ENCODE peak calls at places on chromosomes 1 and 21, in ten cellular contexts. One of them, this sample, is unnamed.

GRCh38 chr21:32457360-32457840 is 44.9 kb downstream of the EVA1C start:
- DNase-seq in foreskin keratinocyte: no peak
- DNase-seq in cardiac fibroblast: peak; percentile 48
- DNase-seq in neural crest cell: no peak
- DNase-seq in GDM1: no peak
- DNase-seq in activated CD4-positive, alpha-beta T cell treated with anti-CD3 and anti-CD28 coated beads, Interleukin-2, amount 10 ng/mL, durations not matched to agents 7 days and 5 days: no peak
- DNase-seq in uterus: peak; percentile 35
- DNase-seq in activated T-helper 1 cell treated with anti-CD3 and anti-CD28 coated beads, Interleukin-2, amount 50 U/mL, for 16 hours: no peak
- DNase-seq in stimulated activated CD4-positive, alpha-beta T cell treated with anti-CD3 and anti-CD28 coated beads, Interleukin-12 subunit alpha, Interleukin-12 subunit beta, amount 100 ng/mL, for 48 hours: no peak
- DNase-seq in stromal cell of bone marrow: no peak
- DNase-seq in this sample: no peak

GRCh38 chr1:24526940-24527542 is 24.4 kb downstream of the RCAN3 start:
- DNase-seq in stromal cell of bone marrow: no peak
- DNase-seq in activated CD4-positive, alpha-beta T cell treated with anti-CD3 and anti-CD28 coated beads, Interleukin-2, amount 10 ng/mL, durations not matched to agents 7 days and 5 days: peak; percentile 58
- DNase-seq in GDM1: peak; percentile 29
- DNase-seq in activated T-helper 1 cell treated with anti-CD3 and anti-CD28 coated beads, Interleukin-2, amount 50 U/mL, for 16 hours: no peak
- DNase-seq in foreskin keratinocyte: no peak
- DNase-seq in neural crest cell: no peak
- DNase-seq in cardiac fibroblast: peak; percentile 50
- DNase-seq in uterus: no peak
- DNase-seq in stimulated activated CD4-positive, alpha-beta T cell treated with anti-CD3 and anti-CD28 coated beads, Interleukin-12 subunit alpha, Interleukin-12 subunit beta, amount 100 ng/mL, for 48 hours: no peak
- DNase-seq in this sample: no peak

GRCh38 chr1:164515932-164516331 is 43.1 kb upstream of the PBX1 start:
- DNase-seq in stimulated activated CD4-positive, alpha-beta T cell treated with anti-CD3 and anti-CD28 coated beads, Interleukin-12 subunit alpha, Interleukin-12 subunit beta, amount 100 ng/mL, for 48 hours: no peak
- DNase-seq in neural crest cell: no peak
- DNase-seq in cardiac fibroblast: peak; percentile 12
- DNase-seq in activated CD4-positive, alpha-beta T cell treated with anti-CD3 and anti-CD28 coated beads, Interleukin-2, amount 10 ng/mL, durations not matched to agents 7 days and 5 days: no peak
- DNase-seq in stromal cell of bone marrow: no peak
- DNase-seq in uterus: no peak
- DNase-seq in GDM1: no peak
- DNase-seq in foreskin keratinocyte: no peak
- DNase-seq in activated T-helper 1 cell treated with anti-CD3 and anti-CD28 coated beads, Interleukin-2, amount 50 U/mL, for 16 hours: no peak
- DNase-seq in this sample: no peak

GRCh38 chr1:3714284-3714741 is 37.9 kb upstream of the CCDC27 start:
- DNase-seq in neural crest cell: no peak
- DNase-seq in activated CD4-positive, alpha-beta T cell treated with anti-CD3 and anti-CD28 coated beads, Interleukin-2, amount 10 ng/mL, durations not matched to agents 7 days and 5 days: no peak
- DNase-seq in activated T-helper 1 cell treated with anti-CD3 and anti-CD28 coated beads, Interleukin-2, amount 50 U/mL, for 16 hours: no peak
- DNase-seq in foreskin keratinocyte: no peak
- DNase-seq in cardiac fibroblast: no peak
- DNase-seq in stromal cell of bone marrow: no peak
- DNase-seq in stimulated activated CD4-positive, alpha-beta T cell treated with anti-CD3 and anti-CD28 coated beads, Interleukin-12 subunit alpha, Interleukin-12 subunit beta, amount 100 ng/mL, for 48 hours: no peak
- DNase-seq in uterus: no peak
- DNase-seq in GDM1: no peak
- DNase-seq in this sample: no peak

GRCh38 chr1:177854951-177855350 is 114.9 kb downstream of the SEC16B start:
- DNase-seq in activated CD4-positive, alpha-beta T cell treated with anti-CD3 and anti-CD28 coated beads, Interleukin-2, amount 10 ng/mL, durations not matched to agents 7 days and 5 days: no peak
- DNase-seq in uterus: no peak
- DNase-seq in cardiac fibroblast: no peak
- DNase-seq in stimulated activated CD4-positive, alpha-beta T cell treated with anti-CD3 and anti-CD28 coated beads, Interleukin-12 subunit alpha, Interleukin-12 subunit beta, amount 100 ng/mL, for 48 hours: no peak
- DNase-seq in activated T-helper 1 cell treated with anti-CD3 and anti-CD28 coated beads, Interleukin-2, amount 50 U/mL, for 16 hours: no peak
- DNase-seq in neural crest cell: no peak
- DNase-seq in stromal cell of bone marrow: no peak
- DNase-seq in foreskin keratinocyte: no peak
- DNase-seq in GDM1: no peak
- DNase-seq in this sample: no peak

GRCh38 chr21:25850126-25850831 is 115.5 kb downstream of the GABPA start:
- DNase-seq in neural crest cell: no peak
- DNase-seq in stromal cell of bone marrow: no peak
- DNase-seq in foreskin keratinocyte: no peak
- DNase-seq in stimulated activated CD4-positive, alpha-beta T cell treated with anti-CD3 and anti-CD28 coated beads, Interleukin-12 subunit alpha, Interleukin-12 subunit beta, amount 100 ng/mL, for 48 hours: no peak
- DNase-seq in GDM1: no peak
- DNase-seq in activated T-helper 1 cell treated with anti-CD3 and anti-CD28 coated beads, Interleukin-2, amount 50 U/mL, for 16 hours: no peak
- DNase-seq in uterus: no peak
- DNase-seq in activated CD4-positive, alpha-beta T cell treated with anti-CD3 and anti-CD28 coated beads, Interleukin-2, amount 10 ng/mL, durations not matched to agents 7 days and 5 days: no peak
- DNase-seq in cardiac fibroblast: no peak
- DNase-seq in this sample: no peak

GRCh38 chr1:110477445-110477957 is 26.6 kb downstream of the PROK1 start:
- DNase-seq in GDM1: no peak
- DNase-seq in neural crest cell: no peak
- DNase-seq in stromal cell of bone marrow: no peak
- DNase-seq in activated T-helper 1 cell treated with anti-CD3 and anti-CD28 coated beads, Interleukin-2, amount 50 U/mL, for 16 hours: no peak
- DNase-seq in foreskin keratinocyte: no peak
- DNase-seq in stimulated activated CD4-positive, alpha-beta T cell treated with anti-CD3 and anti-CD28 coated beads, Interleukin-12 subunit alpha, Interleukin-12 subunit beta, amount 100 ng/mL, for 48 hours: no peak
- DNase-seq in cardiac fibroblast: no peak
- DNase-seq in uterus: no peak
- DNase-seq in activated CD4-positive, alpha-beta T cell treated with anti-CD3 and anti-CD28 coated beads, Interleukin-2, amount 10 ng/mL, durations not matched to agents 7 days and 5 days: no peak
- DNase-seq in this sample: no peak

GRCh38 chr1:60972841-60973364 is 109.5 kb upstream of the NFIA start:
- DNase-seq in cardiac fibroblast: peak; percentile 89
- DNase-seq in activated T-helper 1 cell treated with anti-CD3 and anti-CD28 coated beads, Interleukin-2, amount 50 U/mL, for 16 hours: no peak
- DNase-seq in uterus: no peak
- DNase-seq in foreskin keratinocyte: peak; percentile 69
- DNase-seq in stromal cell of bone marrow: peak; percentile 79
- DNase-seq in stimulated activated CD4-positive, alpha-beta T cell treated with anti-CD3 and anti-CD28 coated beads, Interleukin-12 subunit alpha, Interleukin-12 subunit beta, amount 100 ng/mL, for 48 hours: no peak
- DNase-seq in activated CD4-positive, alpha-beta T cell treated with anti-CD3 and anti-CD28 coated beads, Interleukin-2, amount 10 ng/mL, durations not matched to agents 7 days and 5 days: no peak
- DNase-seq in neural crest cell: no peak
- DNase-seq in GDM1: no peak
- DNase-seq in this sample: no peak

GRCh38 chr1:118659646-118660045 is 328.5 kb downstream of the TBX15 start:
- DNase-seq in stimulated activated CD4-positive, alpha-beta T cell treated with anti-CD3 and anti-CD28 coated beads, Interleukin-12 subunit alpha, Interleukin-12 subunit beta, amount 100 ng/mL, for 48 hours: no peak
- DNase-seq in stromal cell of bone marrow: no peak
- DNase-seq in foreskin keratinocyte: no peak
- DNase-seq in activated T-helper 1 cell treated with anti-CD3 and anti-CD28 coated beads, Interleukin-2, amount 50 U/mL, for 16 hours: no peak
- DNase-seq in uterus: no peak
- DNase-seq in GDM1: no peak
- DNase-seq in cardiac fibroblast: peak; percentile 2
- DNase-seq in neural crest cell: no peak
- DNase-seq in activated CD4-positive, alpha-beta T cell treated with anti-CD3 and anti-CD28 coated beads, Interleukin-2, amount 10 ng/mL, durations not matched to agents 7 days and 5 days: no peak
- DNase-seq in this sample: no peak

GRCh38 chr1:241499910-241500309 is 19.6 kb downstream of the FH start:
- DNase-seq in stimulated activated CD4-positive, alpha-beta T cell treated with anti-CD3 and anti-CD28 coated beads, Interleukin-12 subunit alpha, Interleukin-12 subunit beta, amount 100 ng/mL, for 48 hours: no peak
- DNase-seq in cardiac fibroblast: peak; percentile 77
- DNase-seq in GDM1: no peak
- DNase-seq in stromal cell of bone marrow: peak; percentile 36
- DNase-seq in activated CD4-positive, alpha-beta T cell treated with anti-CD3 and anti-CD28 coated beads, Interleukin-2, amount 10 ng/mL, durations not matched to agents 7 days and 5 days: no peak
- DNase-seq in foreskin keratinocyte: no peak
- DNase-seq in activated T-helper 1 cell treated with anti-CD3 and anti-CD28 coated beads, Interleukin-2, amount 50 U/mL, for 16 hours: no peak
- DNase-seq in uterus: no peak
- DNase-seq in neural crest cell: no peak
- DNase-seq in this sample: no peak

This sample was measured in NCI-H524 treated with DMSO at 0.1 percent for 48 hours.